ENCODE peak calls at places on chromosomes 5 and 9, in seven cellular contexts. V is GM23338; U is stimulated activated naive CD8-positive, alpha-beta T cell treated with anti-CD3 and anti-CD28 coated beads, Interleukin-15, amount 100 ng/mL, for 72 hours; G is NCI-H2171 treated with DMSO at 0.1 percent for 48 hours; A is amniotic stem cell; I is Daoy; W is stimulated activated CD8-positive, alpha-beta memory T cell treated with anti-CD3 and anti-CD28 coated beads, Interleukin-2, amount 100 ng/mL, for 48 hours. K is an unnamed sample.

GRCh38 chr5:142063878-142064331 is 44.7 kb upstream of the NDFIP1 start:
- DNase-seq in V (peak; percentile 78), U (peak; percentile 66), G (no peak), A (no peak), I (peak; percentile 82), W (peak; percentile 13), K (no peak)

GRCh38 chr5:134902071-134902801 is 2.7 kb upstream of the PCBD2 start:
- DNase-seq in V (no peak), U (no peak), G (no peak), A (no peak), I (no peak), W (no peak), K (no peak)

GRCh38 chr9:83981126-83981871 is 694 bp downstream of the RMI1 start:
- DNase-seq in V (peak; percentile 47), U (no peak), G (peak; percentile 54), A (no peak), I (peak; percentile 63), W (no peak), K (no peak)

GRCh38 chr5:123012321-123012720 is 24.2 kb downstream of the PPIC start:
- DNase-seq in V (no peak), U (no peak), G (no peak), A (no peak), I (no peak), W (no peak), K (no peak)

GRCh38 chr9:134165357-134166315 is 1.3 kb upstream of the RNU6ATAC start:
- DNase-seq in V (no peak), U (peak; percentile 54), G (no peak), A (no peak), I (peak; percentile 46), W (no peak), K (peak; percentile 19)

GRCh38 chr5:31824886-31825774 is 186.2 kb downstream of the PDZD2 start:
- DNase-seq in V (peak; percentile 89), U (peak; percentile 38), G (peak; percentile 80), A (peak; percentile 6), I (peak; percentile 53), W (peak; percentile 14), K (no peak)

GRCh38 chr9:101427337-101427736 is 8.2 kb downstream of the ALDOB start:
- DNase-seq in V (no peak), U (no peak), G (no peak), A (no peak), I (no peak), W (no peak), K (no peak)

GRCh38 chr5:176415240-176416122 is 858 bp downstream of the CLTB start:
- DNase-seq in V (peak; percentile 60), U (no peak), G (no peak), A (no peak), I (peak; percentile 68), W (no peak), K (no peak)

GRCh38 chr9:136880651-136881050 is 5.7 kb upstream of the TRAF2 start:
- DNase-seq in V (no peak), U (no peak), G (peak; percentile 32), A (no peak), I (no peak), W (no peak), K (no peak)

GRCh38 chr5:181152406-181152805 is 5.0 kb downstream of the OR2V2 start:
- DNase-seq in V (no peak), U (no peak), G (no peak), A (no peak), I (peak; percentile 57), W (no peak), K (no peak)

GRCh38 chr9:10873999-10874398 is 261.2 kb upstream of the PTPRD start:
- DNase-seq in V (no peak), U (no peak), G (no peak), A (no peak), I (no peak), W (no peak), K (no peak)

K was measured in T-helper 22 cell.